ENCODE peak calls at places on chromosomes 11 and 22, in ten cellular contexts. M, B, I, F, V, U, X, R, A and C are unnamed samples.

GRCh38 chr22:28820885-28821284 is 20.5 kb upstream of the XBP1 start:
- DNase-seq in A (no peak), U (no peak), X (no peak), R (no peak), B (no peak), M (no peak), I (no peak), V (no peak), F (no peak), C (no peak)

GRCh38 chr11:19723572-19724342 is 11.1 kb downstream of the NAV2 start:
- DNase-seq in M (peak), V (peak), F (peak), U (peak), I (peak), B (peak), X (no peak), A (no peak), R (peak), C (peak)

GRCh38 chr11:85316967-85317366 is 310.2 kb downstream of the DLG2 start:
- DNase-seq in V (no peak), F (no peak), I (no peak), R (no peak), X (no peak), M (no peak), A (peak), U (no peak), B (no peak), C (no peak)

GRCh38 chr11:33970984-33971466 is 79.1 kb upstream of the LMO2 start:
- DNase-seq in V (peak), B (peak), F (peak), M (peak), A (peak), R (peak), U (peak), I (peak), X (peak), C (peak)

GRCh38 chr22:23207786-23208325 is 27.5 kb downstream of the BCR start:
- DNase-seq in I (no peak), V (no peak), R (no peak), X (no peak), B (peak), M (no peak), U (no peak), A (no peak), F (no peak), C (no peak)

GRCh38 chr22:48315415-48316244 is 1512.0 kb downstream of the BRD1 start:
- DNase-seq in A (no peak), U (no peak), R (no peak), F (no peak), X (no peak), M (no peak), B (no peak), V (no peak), I (no peak), C (peak)

GRCh38 chr22:45970709-45971388 is 6.1 kb downstream of the WNT7B start:
- DNase-seq in A (no peak), I (peak), R (peak), M (no peak), F (peak), U (peak), X (no peak), B (peak), V (peak), C (no peak)

GRCh38 chr22:49016909-49017768 is 810.5 kb downstream of the BRD1 start:
- DNase-seq in F (no peak), B (peak), R (no peak), M (no peak), I (no peak), X (no peak), A (no peak), U (no peak), V (no peak), C (no peak)

GRCh38 chr11:46522682-46523281 is 71.0 kb downstream of the AMBRA1 start:
- DNase-seq in F (no peak), X (no peak), V (no peak), I (no peak), M (no peak), R (no peak), B (no peak), U (no peak), A (no peak), C (no peak)

GRCh38 chr22:21045585-21046294 is at the start of gene LRRC74B:
- DNase-seq in B (peak), V (peak), A (peak), F (peak), R (peak), M (peak), U (peak), X (peak), I (peak), C (peak)